ENCODE peak calls at places on chromosomes 6 and 20, in ten cellular contexts. One of them, this sample, is unnamed.
A peak's percentile ranks its signal among the peaks of the same experiment; 100 is the strongest.

GRCh38 chr6:106162926-106163325 is 76.8 kb downstream of the PRDM1 start:
- DNase-seq in GM23338: no peak
- DNase-seq in AG10803: peak; percentile 72
- DNase-seq in SHP77: no peak
- DNase-seq in hippocampal formation: no peak
- DNase-seq in NAMALWA: no peak
- DNase-seq in neural crest cell: no peak
- DNase-seq in dorsolateral prefrontal cortex: no peak
- DNase-seq in LNCaP clone FGC: no peak
- DNase-seq in IMR-90: no peak
- DNase-seq in this sample: no peak

GRCh38 chr6:8225113-8225512 is 122.8 kb upstream of the EEF1E1 start:
- DNase-seq in SHP77: no peak
- DNase-seq in NAMALWA: no peak
- DNase-seq in AG10803: no peak
- DNase-seq in GM23338: no peak
- DNase-seq in dorsolateral prefrontal cortex: no peak
- DNase-seq in hippocampal formation: no peak
- DNase-seq in IMR-90: no peak
- DNase-seq in neural crest cell: no peak
- DNase-seq in LNCaP clone FGC: no peak
- DNase-seq in this sample: no peak

GRCh38 chr20:44961868-44962267 is 1.7 kb upstream of the TOMM34 start:
- DNase-seq in SHP77: no peak
- DNase-seq in hippocampal formation: no peak
- DNase-seq in dorsolateral prefrontal cortex: no peak
- DNase-seq in LNCaP clone FGC: no peak
- DNase-seq in AG10803: peak; percentile 31
- DNase-seq in GM23338: peak; percentile 20
- DNase-seq in NAMALWA: no peak
- DNase-seq in IMR-90: peak; percentile 77
- DNase-seq in neural crest cell: no peak
- DNase-seq in this sample: no peak

GRCh38 chr6:19827247-19827646 is 9.9 kb upstream of the ID4 start:
- DNase-seq in hippocampal formation: no peak
- DNase-seq in dorsolateral prefrontal cortex: no peak
- DNase-seq in IMR-90: no peak
- DNase-seq in SHP77: no peak
- DNase-seq in neural crest cell: no peak
- DNase-seq in GM23338: no peak
- DNase-seq in LNCaP clone FGC: no peak
- DNase-seq in NAMALWA: no peak
- DNase-seq in AG10803: no peak
- DNase-seq in this sample: no peak

GRCh38 chr20:59382907-59383306 is 82.5 kb downstream of the EDN3 start:
- DNase-seq in LNCaP clone FGC: no peak
- DNase-seq in dorsolateral prefrontal cortex: no peak
- DNase-seq in GM23338: no peak
- DNase-seq in SHP77: no peak
- DNase-seq in IMR-90: no peak
- DNase-seq in neural crest cell: no peak
- DNase-seq in hippocampal formation: no peak
- DNase-seq in NAMALWA: no peak
- DNase-seq in AG10803: no peak
- DNase-seq in this sample: no peak

GRCh38 chr20:4973330-4974097 is 27.8 kb downstream of the SLC23A2 start:
- DNase-seq in SHP77: no peak
- DNase-seq in GM23338: no peak
- DNase-seq in hippocampal formation: no peak
- DNase-seq in LNCaP clone FGC: no peak
- DNase-seq in dorsolateral prefrontal cortex: no peak
- DNase-seq in NAMALWA: peak; percentile 37
- DNase-seq in IMR-90: peak; percentile 90
- DNase-seq in neural crest cell: no peak
- DNase-seq in AG10803: peak; percentile 87
- DNase-seq in this sample: no peak

GRCh38 chr6:6314601-6315000 is 5.9 kb downstream of the F13A1 start:
- DNase-seq in LNCaP clone FGC: no peak
- DNase-seq in GM23338: no peak
- DNase-seq in hippocampal formation: no peak
- DNase-seq in SHP77: no peak
- DNase-seq in NAMALWA: no peak
- DNase-seq in neural crest cell: no peak
- DNase-seq in IMR-90: no peak
- DNase-seq in AG10803: peak; percentile 15
- DNase-seq in dorsolateral prefrontal cortex: no peak
- DNase-seq in this sample: no peak

GRCh38 chr6:88916615-88917198 is 46.7 kb downstream of the RNGTT start:
- DNase-seq in neural crest cell: no peak
- DNase-seq in NAMALWA: no peak
- DNase-seq in IMR-90: no peak
- DNase-seq in dorsolateral prefrontal cortex: no peak
- DNase-seq in AG10803: no peak
- DNase-seq in SHP77: no peak
- DNase-seq in LNCaP clone FGC: peak; percentile 13
- DNase-seq in GM23338: no peak
- DNase-seq in hippocampal formation: no peak
- DNase-seq in this sample: no peak

GRCh38 chr6:56693246-56693607 is 50.5 kb upstream of the DST start:
- DNase-seq in neural crest cell: no peak
- DNase-seq in SHP77: peak; percentile 61
- DNase-seq in dorsolateral prefrontal cortex: peak; percentile 75
- DNase-seq in NAMALWA: no peak
- DNase-seq in GM23338: no peak
- DNase-seq in hippocampal formation: peak; percentile 64
- DNase-seq in LNCaP clone FGC: peak; percentile 86
- DNase-seq in IMR-90: peak; percentile 87
- DNase-seq in AG10803: peak; percentile 99
- DNase-seq in this sample: no peak

GRCh38 chr6:10511477-10511876 is 9.7 kb upstream of the GCNT2 start:
- DNase-seq in hippocampal formation: no peak
- DNase-seq in GM23338: no peak
- DNase-seq in dorsolateral prefrontal cortex: no peak
- DNase-seq in IMR-90: no peak
- DNase-seq in LNCaP clone FGC: peak; percentile 23
- DNase-seq in SHP77: no peak
- DNase-seq in AG10803: peak; percentile 8
- DNase-seq in neural crest cell: no peak
- DNase-seq in NAMALWA: no peak
- DNase-seq in this sample: no peak

GRCh38 chr6:23412770-23413169 is 713.2 kb upstream of the NRSN1 start:
- DNase-seq in IMR-90: no peak
- DNase-seq in NAMALWA: no peak
- DNase-seq in LNCaP clone FGC: peak; percentile 18
- DNase-seq in AG10803: no peak
- DNase-seq in dorsolateral prefrontal cortex: no peak
- DNase-seq in neural crest cell: no peak
- DNase-seq in SHP77: no peak
- DNase-seq in hippocampal formation: no peak
- DNase-seq in GM23338: no peak
- DNase-seq in this sample: no peak

GRCh38 chr20:36273414-36274247 is 32.5 kb upstream of the DLGAP4 start:
- DNase-seq in LNCaP clone FGC: peak; percentile 25
- DNase-seq in hippocampal formation: no peak
- DNase-seq in NAMALWA: peak; percentile 62
- DNase-seq in IMR-90: peak; percentile 16
- DNase-seq in AG10803: peak; percentile 13
- DNase-seq in neural crest cell: no peak
- DNase-seq in SHP77: peak; percentile 26
- DNase-seq in GM23338: peak; percentile 44
- DNase-seq in dorsolateral prefrontal cortex: no peak
- DNase-seq in this sample: no peak

GRCh38 chr20:6663751-6664388 is 103.6 kb upstream of the BMP2 start:
- DNase-seq in GM23338: no peak
- DNase-seq in NAMALWA: no peak
- DNase-seq in LNCaP clone FGC: no peak
- DNase-seq in AG10803: no peak
- DNase-seq in SHP77: no peak
- DNase-seq in dorsolateral prefrontal cortex: no peak
- DNase-seq in neural crest cell: no peak
- DNase-seq in hippocampal formation: no peak
- DNase-seq in IMR-90: no peak
- DNase-seq in this sample: no peak

GRCh38 chr6:167683028-167683862 is 143.5 kb upstream of the AFDN start:
- DNase-seq in AG10803: no peak
- DNase-seq in SHP77: no peak
- DNase-seq in GM23338: no peak
- DNase-seq in IMR-90: peak; percentile 19
- DNase-seq in NAMALWA: no peak
- DNase-seq in neural crest cell: peak; percentile 50
- DNase-seq in LNCaP clone FGC: no peak
- DNase-seq in dorsolateral prefrontal cortex: peak; percentile 81
- DNase-seq in hippocampal formation: peak; percentile 94
- DNase-seq in this sample: peak; percentile 69

This sample was measured in frontal cortex.